ENCODE peak calls at places on chromosomes 1 and 21, in four cellular contexts. D, R, N and E are unnamed samples.

GRCh38 chr1:221074325-221074724 is 195.1 kb downstream of the HLX start:
- DNase-seq in N (no peak), R (no peak), D (no peak), E (no peak)

GRCh38 chr1:43540653-43541071 is 10.0 kb downstream of the PTPRF start:
- DNase-seq in N (peak; percentile 41), D (no peak), R (no peak), E (no peak)

GRCh38 chr1:228936881-228937280 is 201.6 kb downstream of the RHOU start:
- DNase-seq in R (no peak), D (no peak), N (no peak), E (no peak)

GRCh38 chr1:10866314-10867091 is 70.1 kb upstream of the CASZ1 start:
- DNase-seq in R (peak; percentile 3), N (no peak), D (no peak), E (no peak)

GRCh38 chr21:16709866-16710550 is 802.8 kb upstream of the CXADR start:
- DNase-seq in N (no peak), R (no peak), D (no peak), E (no peak)

GRCh38 chr1:108034396-108034795 is 69.4 kb upstream of the VAV3 start:
- DNase-seq in R (no peak), D (no peak), N (no peak), E (no peak)

GRCh38 chr1:49060766-49061165 is 284.1 kb upstream of the BEND5 start:
- DNase-seq in D (no peak), R (no peak), N (no peak), E (no peak)

GRCh38 chr1:180863158-180863775 is 49.4 kb upstream of the KIAA1614 start:
- DNase-seq in R (peak; percentile 42), D (no peak), N (no peak), E (peak; percentile 75)

GRCh38 chr1:39395357-39395831 is 96.0 kb upstream of the BMP8A start:
- DNase-seq in D (no peak), R (peak; percentile 73), N (no peak), E (no peak)

GRCh38 chr1:186894415-186894814 is 65.7 kb downstream of the PLA2G4A start:
- DNase-seq in R (no peak), N (no peak), D (no peak), E (no peak)

GRCh38 chr1:153534933-153535663 is 693 bp downstream of the S100A6 start:
- DNase-seq in N (peak; percentile 85), D (peak; percentile 88), R (no peak), E (peak; percentile 77)

GRCh38 chr1:100847481-100847880 is 47.2 kb downstream of the EXTL2 start:
- DNase-seq in N (no peak), R (no peak), D (no peak), E (no peak)

GRCh38 chr1:173954179-173954578 is 37.1 kb upstream of the SERPINC1 start:
- DNase-seq in D (no peak), N (no peak), R (no peak), E (no peak)

GRCh38 chr1:84143796-84144565 is at the start of gene PRKACB:
- DNase-seq in R (peak; percentile 86), N (no peak), D (no peak), E (no peak)

GRCh38 chr1:99634971-99635624 is 10.8 kb upstream of the PALMD start:
- DNase-seq in D (no peak), R (no peak), N (no peak), E (no peak)

GRCh38 chr1:21499283-21499945 is 9.8 kb upstream of the ALPL start:
- DNase-seq in D (no peak), N (no peak), R (no peak), E (no peak)

GRCh38 chr1:115116511-115116910 is 27.2 kb upstream of the TSPAN2 start:
- DNase-seq in R (no peak), D (no peak), N (no peak), E (no peak)

GRCh38 chr1:220363196-220363831 is 91.1 kb upstream of the RAB3GAP2 start:
- DNase-seq in N (no peak), D (no peak), R (no peak), E (no peak)

GRCh38 chr21:36203603-36203889 is 46.9 kb downstream of the DOP1B start:
- DNase-seq in N (no peak), D (no peak), R (no peak), E (no peak)

GRCh38 chr1:203133969-203134725 is 6.6 kb downstream of the ADORA1 start:
- DNase-seq in D (no peak), N (no peak), R (no peak), E (no peak)

GRCh38 chr1:145981299-145981600 is 15.1 kb downstream of the TXNIP start:
- DNase-seq in R (no peak), N (no peak), D (peak; percentile 61), E (no peak)

GRCh38 chr1:9473032-9473792 is 66.1 kb upstream of the SLC25A33 start:
- DNase-seq in R (no peak), N (peak; percentile 55), D (peak; percentile 93), E (peak; percentile 66)

GRCh38 chr1:165060285-165060793 is 296.2 kb downstream of the LMX1A start:
- DNase-seq in N (no peak), R (no peak), D (no peak), E (no peak)

GRCh38 chr1:223486366-223486765 is 93.2 kb downstream of the CCDC185 start:
- DNase-seq in N (no peak), D (no peak), R (no peak), E (no peak)

GRCh38 chr21:43880111-43880985 is 15.3 kb downstream of the AGPAT3 start:
- DNase-seq in N (peak; percentile 70), R (no peak), D (no peak), E (peak; percentile 25)

GRCh38 chr1:19463204-19463803 is 22.0 kb downstream of the CAPZB start:
- DNase-seq in R (peak; percentile 66), N (no peak), D (no peak), E (no peak)

GRCh38 chr1:165795894-165796293 is 27.2 kb upstream of the TMCO1 start:
- DNase-seq in N (no peak), D (no peak), R (no peak), E (no peak)

GRCh38 chr21:17387030-17387617 is 125.7 kb upstream of the CXADR start:
- DNase-seq in N (no peak), R (peak; percentile 87), D (no peak), E (peak; percentile 88)

GRCh38 chr1:110752941-110753725 is 78.4 kb upstream of the KCNA3 start:
- DNase-seq in R (no peak), D (no peak), N (no peak), E (no peak)

GRCh38 chr21:38170283-38170682 is 86.5 kb upstream of the KCNJ15 start:
- DNase-seq in N (peak; percentile 56), D (no peak), R (no peak), E (peak; percentile 38)

GRCh38 chr1:175731581-175731980 is 11.8 kb downstream of the TNR start:
- DNase-seq in D (no peak), N (no peak), R (no peak), E (no peak)

GRCh38 chr1:76950306-76950705 is 83.0 kb downstream of the ST6GALNAC5 start:
- DNase-seq in D (no peak), N (no peak), R (no peak), E (no peak)

GRCh38 chr1:236489710-236490377 is 33.9 kb upstream of the LGALS8 start:
- DNase-seq in D (no peak), R (peak; percentile 60), N (no peak), E (no peak)

GRCh38 chr1:93768380-93768863 is 86.8 kb upstream of the BCAR3 start:
- DNase-seq in N (no peak), D (no peak), R (no peak), E (no peak)

GRCh38 chr1:43238991-43239469 is 30.8 kb upstream of the TMEM125 start:
- DNase-seq in R (peak; percentile 22), D (no peak), N (no peak), E (peak; percentile 30)

GRCh38 chr1:63321788-63322247 is 549 bp upstream of the FOXD3 start:
- DNase-seq in D (no peak), R (no peak), N (no peak), E (no peak)

GRCh38 chr1:73801912-73802429 is 396.0 kb downstream of the LRRIQ3 start:
- DNase-seq in N (no peak), R (no peak), D (no peak), E (no peak)

DNA sequence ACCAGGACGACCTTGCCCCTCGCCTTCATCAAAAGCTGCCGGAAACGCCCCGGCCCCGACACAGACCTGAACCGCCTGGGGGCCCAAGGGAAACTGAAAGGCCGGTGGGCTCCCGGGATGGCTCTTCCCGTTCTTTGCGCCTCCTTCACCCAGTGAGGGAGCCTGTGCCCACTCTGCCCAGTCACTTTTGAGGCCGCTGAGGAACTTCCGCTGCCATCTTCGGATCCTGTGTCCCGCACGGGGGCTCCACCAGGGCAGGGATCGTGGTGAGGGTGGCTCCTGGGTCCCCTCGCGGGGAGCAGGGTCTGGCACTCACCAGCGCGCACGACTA is 104.0 kb downstream of the PPIAL4G start:
- DNase-seq in N (no peak), R (no peak), D (no peak), E (no peak)
- H3K4me3 ChIP-seq in N (no peak overlapping the region), R (no peak overlapping the region), D (no peak overlapping the region), E (no peak overlapping the region)

GRCh38 chr1:16913866-16914662 is 7.7 kb upstream of the CROCC start:
- DNase-seq in N (peak; percentile 94), R (peak; percentile 93), D (peak; percentile 93), E (peak; percentile 99)
- TF ChIP-seq CTCF in N (no peak), R (peak; percentile 22), D (no peak), E (no peak)

DNA sequence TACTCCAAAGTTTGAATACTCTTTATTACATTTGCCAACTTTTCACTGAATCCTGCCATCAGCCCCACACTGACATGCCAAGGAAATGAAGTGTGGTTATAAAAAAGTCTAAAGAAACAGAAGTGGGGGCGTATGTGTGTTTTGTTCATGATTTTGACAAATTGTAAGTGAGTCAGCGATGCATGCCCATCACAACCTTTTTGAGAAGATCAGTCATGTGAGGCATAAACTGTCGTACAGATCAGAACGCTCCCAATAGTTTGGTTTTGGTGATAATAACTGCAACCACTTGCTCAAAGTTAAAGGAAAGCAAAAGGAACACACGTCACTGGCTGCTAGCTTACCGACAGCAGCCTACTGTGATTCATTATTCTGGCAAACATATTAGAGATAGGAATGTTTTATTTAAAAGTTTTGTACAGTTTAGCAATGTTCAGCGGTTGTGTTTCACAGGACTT is 95.6 kb downstream of the RGS2 start:
- DNase-seq in D (no peak), R (no peak), N (no peak), E (no peak)
- H3K4me3 ChIP-seq in D (no peak overlapping the region), R (no peak overlapping the region), N (no peak overlapping the region), E (no peak overlapping the region)

DNA sequence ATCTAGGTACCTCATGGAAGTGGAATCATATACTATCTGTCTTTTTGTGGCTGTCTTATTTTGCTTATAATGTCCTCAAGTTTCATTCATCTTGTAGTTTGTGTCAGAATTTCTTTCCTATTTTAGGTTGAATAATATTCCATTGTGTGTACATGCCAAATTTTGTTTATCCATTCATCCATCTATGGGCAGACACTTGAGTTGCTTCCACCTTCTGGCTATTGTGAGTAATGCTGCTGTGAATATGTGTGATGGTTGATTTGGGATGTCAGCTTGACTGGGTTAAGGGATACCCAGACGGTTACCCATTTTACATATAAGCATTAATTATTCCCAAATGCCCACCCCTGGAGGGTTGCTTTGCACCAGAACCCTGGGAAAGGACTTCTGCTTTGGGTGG is 477.5 kb downstream of the PTPRU start:
- DNase-seq in R (no peak), D (no peak), N (no peak), E (no peak)
- TF ChIP-seq CTCF in R (peak; percentile 42), D (no peak), N (no peak), E (no peak)

GRCh38 chr1:2020310-2020655 is 1.1 kb downstream of the GABRD start:
- DNase-seq in D (no peak), R (no peak), N (no peak), E (no peak)
- H3K4me3 ChIP-seq in D (no peak overlapping the region), R (no peak overlapping the region), N (no peak overlapping the region), E (no peak overlapping the region)